ENCODE peak calls at places on chromosomes 6 and 20, in five cellular contexts. One of them, this sample, is unnamed.
A peak's percentile ranks its signal among the peaks of the same experiment; 100 is the strongest.

GRCh38 chr20:50587291-50587961 is 77.2 kb downstream of the PTPN1 start:
- DNase-seq in substantia nigra: no peak
- DNase-seq in GM19239: no peak
- DNase-seq in iris pigment epithelial cell: no peak
- DNase-seq in cardiac fibroblast: no peak
- DNase-seq in this sample: no peak

GRCh38 chr6:33433560-33434191 is 13.8 kb downstream of the SYNGAP1 start:
- DNase-seq in substantia nigra: no peak
- DNase-seq in GM19239: no peak
- DNase-seq in iris pigment epithelial cell: peak; percentile 29
- DNase-seq in cardiac fibroblast: no peak
- DNase-seq in this sample: no peak

GRCh38 chr6:107732461-107732860 is 91.7 kb downstream of the SCML4 start:
- DNase-seq in substantia nigra: no peak
- DNase-seq in GM19239: no peak
- DNase-seq in iris pigment epithelial cell: no peak
- DNase-seq in cardiac fibroblast: no peak
- DNase-seq in this sample: no peak

GRCh38 chr6:139240161-139241010 is 51.4 kb downstream of the TXLNB start:
- DNase-seq in substantia nigra: no peak
- DNase-seq in GM19239: no peak
- DNase-seq in iris pigment epithelial cell: peak; percentile 91
- DNase-seq in cardiac fibroblast: peak; percentile 89
- DNase-seq in this sample: peak; percentile 64

GRCh38 chr6:82705579-82705978 is 342.0 kb downstream of the TPBG start:
- DNase-seq in substantia nigra: no peak
- DNase-seq in GM19239: no peak
- DNase-seq in iris pigment epithelial cell: no peak
- DNase-seq in cardiac fibroblast: no peak
- DNase-seq in this sample: no peak

GRCh38 chr20:5095931-5096330 is 23.8 kb downstream of the PCNA start:
- DNase-seq in substantia nigra: no peak
- DNase-seq in GM19239: no peak
- DNase-seq in iris pigment epithelial cell: no peak
- DNase-seq in cardiac fibroblast: no peak
- DNase-seq in this sample: no peak

GRCh38 chr6:148175511-148176188 is 167.0 kb upstream of the SASH1 start:
- DNase-seq in substantia nigra: no peak
- DNase-seq in GM19239: no peak
- DNase-seq in iris pigment epithelial cell: peak; percentile 48
- DNase-seq in cardiac fibroblast: peak; percentile 32
- DNase-seq in this sample: no peak

GRCh38 chr6:136647363-136647763 is 97.1 kb upstream of the MAP7 start:
- DNase-seq in substantia nigra: no peak
- DNase-seq in GM19239: no peak
- DNase-seq in iris pigment epithelial cell: peak; percentile 99
- DNase-seq in cardiac fibroblast: peak; percentile 95
- DNase-seq in this sample: no peak

GRCh38 chr6:110786271-110786670 is 29.0 kb downstream of the CDK19 start:
- DNase-seq in substantia nigra: no peak
- DNase-seq in GM19239: no peak
- DNase-seq in iris pigment epithelial cell: no peak
- DNase-seq in cardiac fibroblast: no peak
- DNase-seq in this sample: no peak

GRCh38 chr6:143652840-143653239 is 24.9 kb upstream of the PHACTR2 start:
- DNase-seq in substantia nigra: no peak
- DNase-seq in GM19239: no peak
- DNase-seq in iris pigment epithelial cell: no peak
- DNase-seq in cardiac fibroblast: no peak
- DNase-seq in this sample: no peak

This sample was measured in NCI-H774.